ENCODE peak calls at places on chromosomes 4 and X, in six cellular contexts. L, G, M, Q, Y and X are unnamed samples.
A peak's percentile ranks its signal among the peaks of the same experiment; 100 is the strongest.

GRCh38 chrX:103212749-103213457 is 2.0 kb upstream of the BEX4 start:
- DNase-seq in L (no peak), G (no peak), M (no peak), Q (no peak), Y (no peak), X (no peak)

GRCh38 chr4:169121920-169122319 is 111.9 kb upstream of the CBR4 start:
- DNase-seq in L (no peak), G (no peak), M (peak; percentile 43), Q (no peak), Y (no peak), X (no peak)

GRCh38 chr4:2363056-2363719 is 55.3 kb downstream of the ZFYVE28 start:
- DNase-seq in L (no peak), G (no peak), M (no peak), Q (no peak), Y (no peak), X (no peak)

GRCh38 chr4:98506462-98507132 is 151.8 kb downstream of the TSPAN5 start:
- DNase-seq in L (no peak), G (no peak), M (no peak), Q (no peak), Y (no peak), X (no peak)

GRCh38 chrX:100413231-100413630 is 3.2 kb upstream of the PCDH19 start:
- DNase-seq in L (no peak), G (peak; percentile 65), M (peak; percentile 21), Q (peak; percentile 49), Y (peak; percentile 61), X (peak; percentile 30)

GRCh38 chr4:25667931-25668557 is 12.4 kb downstream of the SLC34A2 start:
- DNase-seq in L (no peak), G (no peak), M (no peak), Q (no peak), Y (peak; percentile 3), X (no peak)

GRCh38 chr4:81562093-81562492 is 90.4 kb upstream of the RASGEF1B start:
- DNase-seq in L (no peak), G (no peak), M (no peak), Q (no peak), Y (no peak), X (no peak)

GRCh38 chrX:150163181-150163930 is 199.8 kb upstream of the MAMLD1 start:
- DNase-seq in L (no peak), G (no peak), M (no peak), Q (no peak), Y (no peak), X (no peak)

GRCh38 chr4:79334783-79335182 is 8.9 kb upstream of the NAA11 start:
- DNase-seq in L (no peak), G (no peak), M (no peak), Q (no peak), Y (no peak), X (peak; percentile 30)

GRCh38 chr4:108821056-108821925 is 58.4 kb upstream of the ETNPPL start:
- DNase-seq in L (no peak), G (no peak), M (no peak), Q (no peak), Y (no peak), X (no peak)

GRCh38 chrX:41022579-41022978 is 62.7 kb upstream of the USP9X start:
- DNase-seq in L (no peak), G (no peak), M (peak; percentile 41), Q (no peak), Y (peak; percentile 82), X (no peak)

GRCh38 chrX:39310925-39311324 is 509.7 kb downstream of the MID1IP1 start:
- DNase-seq in L (no peak), G (no peak), M (no peak), Q (no peak), Y (no peak), X (no peak)

GRCh38 chr4:172662113-172662512 is 506.5 kb upstream of the GALNT7 start:
- DNase-seq in L (no peak), G (no peak), M (no peak), Q (no peak), Y (no peak), X (no peak)

GRCh38 chr4:100166297-100167034 is 23.8 kb downstream of the DDIT4L start:
- DNase-seq in L (no peak), G (no peak), M (no peak), Q (no peak), Y (no peak), X (no peak)

GRCh38 chr4:83150563-83151330 is 36.2 kb upstream of the PLAC8 start:
- DNase-seq in L (no peak), G (no peak), M (peak; percentile 28), Q (no peak), Y (peak; percentile 62), X (no peak)

GRCh38 chr4:182188622-182189021 is 54.6 kb upstream of the TENM3 start:
- DNase-seq in L (no peak), G (no peak), M (peak; percentile 40), Q (peak; percentile 39), Y (peak; percentile 85), X (no peak)